ENCODE peak calls at places on chromosomes 13 and 19, in nine cellular contexts. N is IMR-90, P is heart right ventricle, R is fibroblast of lung, S is coronary artery, I is lower lobe of right lung, T is brain microvascular endothelial cell, W is spleen, L is mesenchymal stem cell. Q is an unnamed sample.

GRCh38 chr19:32542477-32543106 is 38.4 kb upstream of the PDCD5 start:
- DNase-seq in W (no peak), N (no peak), L (no peak), S (no peak), P (no peak), T (no peak), R (no peak), I (no peak), Q (no peak)

GRCh38 chr19:3098515-3099346 is 4.6 kb downstream of the GNA11 start:
- DNase-seq in R (peak; percentile 28), L (peak; percentile 60), P (peak; percentile 86), I (peak; percentile 74), N (peak; percentile 23), W (peak; percentile 86), S (peak; percentile 84), T (no peak), Q (peak; percentile 72)

GRCh38 chr13:28582225-28582891 is 76.6 kb upstream of the POMP start:
- DNase-seq in R (peak; percentile 32), W (no peak), T (no peak), S (no peak), I (no peak), P (no peak), L (peak; percentile 79), N (peak; percentile 53), Q (no peak)

GRCh38 chr19:21482863-21483276 is 22.5 kb upstream of the ZNF429 start:
- DNase-seq in R (peak; percentile 48), L (no peak), W (peak; percentile 88), I (peak; percentile 68), T (no peak), P (peak; percentile 68), N (no peak), S (peak; percentile 78), Q (peak; percentile 3)

GRCh38 chr13:111325146-111325890 is 4.9 kb downstream of the TEX29 start:
- DNase-seq in I (no peak), W (peak; percentile 53), T (no peak), L (no peak), P (no peak), N (no peak), S (peak; percentile 31), R (no peak), Q (no peak)

GRCh38 chr13:94329754-94330551 is 149.5 kb downstream of the DCT start:
- DNase-seq in T (peak; percentile 92), L (peak; percentile 94), I (no peak), W (no peak), N (peak; percentile 95), P (no peak), R (peak; percentile 97), S (no peak), Q (no peak)

GRCh38 chr13:33722216-33722900 is 95.6 kb upstream of the RFC3 start:
- DNase-seq in R (peak; percentile 34), I (no peak), N (peak; percentile 7), L (peak; percentile 37), T (no peak), P (no peak), S (no peak), W (no peak), Q (peak; percentile 20)

GRCh38 chr13:75803175-75803611 is 167.1 kb downstream of the LMO7 start:
- DNase-seq in N (no peak), P (no peak), L (no peak), W (no peak), T (no peak), R (no peak), S (no peak), I (no peak), Q (peak; percentile 44)

GRCh38 chr19:1376415-1376805 is 7.3 kb upstream of the NDUFS7 start:
- DNase-seq in P (no peak), S (no peak), W (no peak), L (no peak), T (no peak), I (no peak), N (no peak), R (no peak), Q (no peak)

GRCh38 chr19:1377176-1377964 is 6.3 kb upstream of the NDUFS7 start:
- DNase-seq in P (no peak), I (no peak), T (no peak), S (no peak), R (no peak), L (no peak), W (no peak), N (no peak), Q (no peak)

GRCh38 chr19:1373534-1374249 is 10.0 kb upstream of the NDUFS7 start:
- DNase-seq in N (peak; percentile 66), W (peak; percentile 85), I (no peak), R (peak; percentile 25), T (no peak), L (no peak), S (no peak), P (peak; percentile 86), Q (peak; percentile 58)

GRCh38 chr19:1373042-1373533 is 10.6 kb upstream of the NDUFS7 start:
- DNase-seq in I (no peak), T (no peak), P (no peak), R (no peak), N (no peak), L (no peak), W (no peak), S (no peak), Q (peak; percentile 41)

DNA sequence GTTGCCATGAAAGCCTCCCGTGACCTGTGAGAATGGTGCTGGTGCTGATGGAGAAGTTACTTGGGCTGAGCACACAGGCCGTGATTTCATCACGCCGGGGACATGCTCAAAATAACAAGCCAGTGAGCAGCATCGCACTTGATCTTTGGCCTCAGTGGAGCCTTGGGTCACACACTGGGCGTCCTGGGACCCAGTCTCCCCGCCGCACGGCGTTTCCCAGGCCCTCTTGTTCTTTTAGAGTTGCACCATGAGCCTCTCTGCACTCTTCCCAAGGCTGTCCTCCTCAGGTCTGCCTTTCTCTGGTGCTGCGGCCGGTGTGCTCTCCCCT is 9.5 kb upstream of the NDUFS7 start:
- DNase-seq in R (no peak), P (no peak), W (no peak), I (no peak), S (no peak), T (no peak), N (no peak), L (no peak), Q (no peak)
- H3K27ac ChIP-seq in R (no peak overlapping the region), P (peak overlapping the region; percentile 84), W (peak overlapping the region; percentile 85), I (no peak overlapping the region), S (no peak overlapping the region), T (no peak overlapping the region), N (no peak overlapping the region), L (no peak overlapping the region), Q (peak overlapping the region; percentile 67)

GRCh38 chr19:18588611-18589379 is at the start of gene REX1BD:
- DNase-seq in N (peak; percentile 68), S (peak; percentile 89), P (peak; percentile 89), L (peak; percentile 76), R (peak; percentile 71), T (peak; percentile 54), W (peak; percentile 98), I (peak; percentile 89), Q (peak; percentile 77)

GRCh38 chr19:18589380-18590272 is 1.0 kb downstream of the REX1BD start:
- DNase-seq in R (peak; percentile 48), T (peak; percentile 42), W (peak; percentile 93), S (no peak), P (peak; percentile 71), I (peak; percentile 83), N (peak; percentile 55), L (peak; percentile 79), Q (peak; percentile 74)

GRCh38 chr19:18586311-18586710 is 2.3 kb upstream of the REX1BD start:
- DNase-seq in P (no peak), W (no peak), S (no peak), N (no peak), T (no peak), I (no peak), R (no peak), L (no peak), Q (no peak)

GRCh38 chr19:18587561-18587960 is 1.0 kb upstream of the REX1BD start:
- DNase-seq in P (no peak), T (no peak), I (no peak), N (no peak), S (no peak), L (no peak), R (no peak), W (no peak), Q (no peak)

GRCh38 chr19:18587962-18588610 is 512 bp upstream of the REX1BD start:
- DNase-seq in R (no peak), W (no peak), S (no peak), L (no peak), T (no peak), P (no peak), I (no peak), N (no peak), Q (no peak)
- H3K4me3 ChIP-seq in R (peak overlapping the region; percentile 61), W (peak overlapping the region; percentile 94), S (peak overlapping the region; percentile 95), L (peak overlapping the region; percentile 93), T (peak overlapping the region; percentile 71), P (peak overlapping the region; percentile 78), I (peak overlapping the region; percentile 97), N (peak overlapping the region; percentile 56), Q (no peak overlapping the region)

DNA sequence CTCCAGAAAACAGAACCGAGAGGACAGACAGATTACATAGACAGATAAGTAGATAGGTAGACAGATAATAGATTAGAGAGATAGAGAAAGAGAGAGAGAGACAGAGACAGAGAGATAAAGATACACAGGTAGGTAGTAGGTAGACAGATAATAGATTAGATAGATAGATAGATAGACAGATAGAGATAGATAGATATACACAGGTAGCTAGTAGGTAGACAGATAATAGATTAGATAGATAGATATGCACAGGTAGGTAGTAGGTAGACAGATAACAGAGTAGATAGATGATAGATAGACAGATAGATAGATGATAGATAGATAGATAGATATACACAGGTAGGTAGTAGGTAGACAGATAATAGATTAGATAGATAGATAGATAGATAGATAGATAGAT is 10.1 kb downstream of the FFAR2 start:
- DNase-seq in P (no peak), N (no peak), S (no peak), T (no peak), R (no peak), L (no peak), I (no peak), W (no peak), Q (no peak)
- H3K27ac ChIP-seq in P (no peak overlapping the region), N (no peak overlapping the region), S (no peak overlapping the region), T (no peak overlapping the region), R (no peak overlapping the region), L (no peak overlapping the region), I (no peak overlapping the region), W (no peak overlapping the region), Q (no peak overlapping the region)

GRCh38 chr19:9914315-9915207 is 21.8 kb downstream of the OLFM2 start:
- DNase-seq in I (peak; percentile 76), L (peak; percentile 87), T (peak; percentile 72), W (peak; percentile 86), P (peak; percentile 70), N (peak; percentile 77), S (no peak), R (peak; percentile 65), Q (peak; percentile 47)

GRCh38 chr19:9914001-9914314 is 22.4 kb downstream of the OLFM2 start:
- DNase-seq in T (no peak), N (no peak), P (no peak), L (no peak), R (no peak), W (peak; percentile 31), S (no peak), I (no peak), Q (no peak)

GRCh38 chr19:9911524-9911923 is 24.8 kb downstream of the OLFM2 start:
- DNase-seq in L (no peak), N (no peak), I (no peak), S (no peak), R (no peak), W (no peak), T (no peak), P (no peak), Q (no peak)

GRCh38 chr19:9913237-9914000 is 22.9 kb downstream of the OLFM2 start:
- DNase-seq in W (peak; percentile 59), R (no peak), S (no peak), I (no peak), N (no peak), T (no peak), L (peak; percentile 26), P (no peak), Q (no peak)

DNA sequence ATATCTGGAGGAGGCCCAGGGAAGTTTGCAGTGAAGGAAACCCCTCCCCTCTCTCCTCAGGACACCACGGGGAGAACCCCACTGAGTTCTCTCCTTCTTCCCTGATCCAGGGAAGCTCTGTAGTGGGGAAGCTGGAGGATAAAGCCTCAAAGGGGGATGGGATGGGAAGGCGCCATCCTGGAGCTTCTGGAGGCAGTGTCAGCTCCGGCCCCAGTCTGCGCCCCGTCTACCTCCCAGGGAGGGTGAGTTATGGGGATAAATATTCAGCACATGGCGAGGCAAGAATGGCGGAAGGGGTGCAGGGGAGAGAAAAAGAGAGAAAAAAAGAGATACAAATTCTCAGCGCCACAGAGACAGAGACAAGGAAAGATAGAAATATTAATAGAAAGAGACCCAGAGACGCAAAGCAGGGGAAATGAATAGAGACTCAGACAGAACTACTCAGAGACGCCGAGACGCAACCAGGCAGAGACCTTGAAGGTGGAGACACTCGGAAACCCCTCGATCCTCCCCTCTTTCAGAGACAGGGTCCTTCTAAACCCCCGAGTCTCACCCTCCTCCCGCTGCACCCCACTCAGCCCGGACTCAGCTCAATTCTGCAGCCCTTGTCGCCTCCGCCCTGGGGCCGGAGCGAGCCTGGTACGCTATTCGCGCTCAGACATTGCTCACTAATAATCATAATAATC is 23.6 kb downstream of the OLFM2 start:
- DNase-seq in S (no peak), W (no peak), T (no peak), P (no peak), R (no peak), N (no peak), L (no peak), I (no peak), Q (no peak)
- H3K4me3 ChIP-seq in S (peak overlapping the region; percentile 69), W (no peak overlapping the region), T (peak overlapping the region; percentile 27), P (no peak overlapping the region), R (no peak overlapping the region), N (no peak overlapping the region), L (no peak overlapping the region), I (peak overlapping the region; percentile 52), Q (no peak overlapping the region)